ENCODE peak calls at places on chromosomes 2 and 18, in eight cellular contexts. J, T, S, X, V, F, Y and P are unnamed samples. For H3K9me2, the result is how much of the 10 kb centered on the place peaks cover.

GRCh38 chr2:26542194-26542455 is 64.2 kb upstream of the OTOF start:
- DNase-seq in J (no peak), T (no peak), S (no peak), X (no peak), V (no peak), F (no peak), Y (no peak), P (no peak)

GRCh38 chr2:240155080-240156025 is 14.9 kb upstream of the OTOS start:
- DNase-seq in J (no peak), T (no peak), S (no peak), X (no peak), V (no peak), F (no peak), Y (no peak), P (no peak)

GRCh38 chr18:25464211-25464610 is 112.2 kb upstream of the ZNF521 start:
- DNase-seq in J (no peak), T (no peak), S (no peak), X (peak), V (no peak), F (no peak), Y (no peak), P (no peak)

GRCh38 chr18:35172009-35172408 is 68.8 kb upstream of the ZNF397 start:
- DNase-seq in J (no peak), T (no peak), S (no peak), X (no peak), V (no peak), F (no peak), Y (no peak), P (no peak)

GRCh38 chr18:79275461-79275860 is 120.3 kb upstream of the NFATC1 start:
- DNase-seq in J (no peak), T (no peak), S (no peak), X (no peak), V (no peak), F (no peak), Y (no peak), P (no peak)

GRCh38 chr2:145685323-145686050 is 1165.6 kb upstream of the ZEB2 start:
- DNase-seq in J (no peak), T (peak), S (no peak), X (peak), V (no peak), F (no peak), Y (no peak), P (no peak)

GRCh38 chr18:10190564-10190963 is 263.9 kb upstream of the APCDD1 start:
- DNase-seq in J (no peak), T (no peak), S (no peak), X (peak), V (no peak), F (no peak), Y (no peak), P (no peak)

GRCh38 chr2:159172403-159172802 is 114.1 kb downstream of the WDSUB1 start:
- DNase-seq in J (no peak), T (no peak), S (no peak), X (no peak), V (no peak), F (no peak), Y (no peak), P (no peak)

GRCh38 chr2:111168528-111168929 is 47.8 kb downstream of the BCL2L11 start:
- DNase-seq in J (peak), T (peak), S (peak), X (peak), V (no peak), F (peak), Y (no peak), P (peak)

GRCh38 chr2:173053043-173053699 is 22.5 kb upstream of the MAP3K20 start:
- DNase-seq in J (no peak), T (peak), S (no peak), X (no peak), V (no peak), F (no peak), Y (peak), P (no peak)

GRCh38 chr2:30514134-30514860 is 67.3 kb downstream of the LCLAT1 start:
- DNase-seq in J (peak), T (peak), S (no peak), X (peak), V (peak), F (no peak), Y (peak), P (no peak)

GRCh38 chr2:70094978-70095832 is 7.9 kb downstream of the PCBP1 start:
- DNase-seq in J (no peak), T (peak), S (no peak), X (peak), V (no peak), F (peak), Y (no peak), P (peak)

GRCh38 chr2:102294802-102295489 is 16.4 kb upstream of the IL1RL1 start:
- DNase-seq in J (no peak), T (peak), S (no peak), X (peak), V (no peak), F (no peak), Y (no peak), P (no peak)

GRCh38 chr2:147374410-147374811 is 470.4 kb upstream of the ACVR2A start:
- DNase-seq in J (no peak), T (no peak), S (no peak), X (peak), V (no peak), F (no peak), Y (no peak), P (no peak)

GRCh38 chr2:147382322-147382948 is 462.4 kb upstream of the ACVR2A start:
- DNase-seq in J (no peak), T (no peak), S (no peak), X (no peak), V (no peak), F (no peak), Y (no peak), P (no peak)

GRCh38 chr2:147373800-147374409 is 470.9 kb upstream of the ACVR2A start:
- DNase-seq in J (no peak), T (no peak), S (no peak), X (peak), V (no peak), F (no peak), Y (no peak), P (no peak)

GRCh38 chr2:147378403-147378802 is 466.4 kb upstream of the ACVR2A start:
- DNase-seq in J (no peak), T (no peak), S (no peak), X (no peak), V (no peak), F (no peak), Y (no peak), P (no peak)
- H3K9me2 ChIP-seq in J (under half), T (under half), S (under half), X (under half), V (under half), F (under half), Y (under half), P (under half)

DNA sequence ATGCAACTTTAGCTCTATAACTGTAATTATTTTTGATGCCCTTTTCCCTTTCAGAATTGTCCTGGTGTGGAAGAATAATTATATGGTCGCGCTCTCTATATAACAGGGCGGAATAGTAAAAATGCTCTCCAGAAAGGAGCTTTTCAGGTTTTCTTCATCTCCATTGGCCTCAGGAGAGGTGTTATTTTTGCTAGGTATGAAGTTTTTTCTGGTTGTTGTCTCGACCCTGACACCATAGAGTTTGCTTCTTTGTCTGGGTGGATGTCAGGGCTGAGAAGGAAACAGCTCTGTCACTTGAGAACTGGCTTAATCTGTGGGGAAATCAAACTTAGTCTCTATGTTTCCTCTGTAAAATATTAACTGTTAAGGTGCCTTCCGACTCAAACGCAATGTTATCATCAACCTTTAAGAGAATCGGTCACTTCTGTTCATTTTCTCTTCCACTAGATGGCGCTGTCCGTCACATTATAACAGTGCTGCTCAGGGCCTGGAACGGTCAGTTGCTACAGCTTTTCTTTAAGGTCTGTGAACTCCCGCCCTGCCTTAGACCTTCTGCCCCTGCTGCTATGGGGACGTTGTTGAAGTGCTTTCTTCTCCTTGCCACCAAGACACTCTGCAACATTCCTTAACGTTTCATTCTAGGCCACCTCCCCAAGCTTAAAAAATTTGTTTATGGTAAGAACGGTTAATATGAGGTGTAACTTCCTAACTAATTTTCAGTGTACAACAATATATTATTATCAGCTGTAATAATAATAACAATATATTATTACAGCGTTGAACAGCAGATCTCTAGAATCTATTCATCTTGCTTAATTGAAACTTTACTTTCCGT is 23.8 kb upstream of the SERPINB12 start:
- DNase-seq in J (peak), T (peak), S (peak), X (peak), V (peak), F (peak), Y (peak), P (peak)
- H2AFZ ChIP-seq in J (peak), T (peak), S (peak), X (peak), V (no peak), F (no peak), Y (peak), P (no peak)

DNA sequence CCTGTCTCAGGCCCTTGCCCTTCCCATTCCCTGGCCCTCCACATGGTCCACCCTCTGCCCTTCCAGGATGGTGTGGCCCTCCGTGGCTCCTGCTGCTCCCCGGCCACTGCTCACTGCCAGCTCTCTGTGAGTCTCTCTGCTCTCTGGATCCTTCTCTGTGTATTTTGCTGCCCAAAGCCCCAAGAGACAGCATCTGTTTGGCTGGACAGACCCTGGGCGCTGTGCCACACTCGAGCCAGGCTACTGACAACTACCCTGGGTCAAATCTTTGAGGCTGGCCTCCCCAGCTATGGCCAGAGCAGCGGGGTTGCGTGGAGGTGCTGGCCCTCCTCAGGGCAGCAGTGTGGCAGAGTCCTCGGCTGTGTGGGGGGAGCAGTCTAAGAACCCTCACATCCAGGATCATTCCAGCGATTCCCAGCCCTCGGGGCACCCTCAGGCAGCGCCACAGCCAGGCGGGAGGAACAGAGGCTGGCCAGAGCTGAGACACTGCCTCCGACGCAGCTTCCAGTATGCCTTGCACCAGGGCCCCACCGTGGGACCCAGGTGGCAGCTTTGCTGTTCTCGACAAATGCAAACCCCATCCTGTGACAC is 139.4 kb upstream of the GLI2 start:
- DNase-seq in J (no peak), T (no peak), S (no peak), X (peak), V (peak), F (no peak), Y (no peak), P (no peak)
- H3K9me2 ChIP-seq in J (under half), T (under half), S (under half), X (under half), V (under half), F (under half), Y (under half), P (under half)

GRCh38 chr2:237184923-237185580 is 99.4 kb downstream of the COPS8 start:
- DNase-seq in J (no peak), T (no peak), S (no peak), X (no peak), V (no peak), F (no peak), Y (no peak), P (no peak)
- H2AFZ ChIP-seq in J (no peak), T (no peak), S (peak), X (no peak), V (no peak), F (no peak), Y (no peak), P (no peak)

GRCh38 chr18:57422313-57422872 is 12.8 kb upstream of the ONECUT2 start:
- DNase-seq in J (no peak), T (no peak), S (no peak), X (no peak), V (no peak), F (peak), Y (no peak), P (no peak)

GRCh38 chr18:57427429-57428181 is 7.6 kb upstream of the ONECUT2 start:
- DNase-seq in J (peak), T (no peak), S (no peak), X (peak), V (no peak), F (peak), Y (peak), P (no peak)

GRCh38 chr18:57423821-57424220 is 11.4 kb upstream of the ONECUT2 start:
- DNase-seq in J (no peak), T (no peak), S (no peak), X (no peak), V (no peak), F (no peak), Y (no peak), P (no peak)

GRCh38 chr18:57426187-57426586 is 9.0 kb upstream of the ONECUT2 start:
- DNase-seq in J (no peak), T (no peak), S (no peak), X (no peak), V (no peak), F (peak), Y (no peak), P (peak)

GRCh38 chr18:57425096-57425495 is 10.1 kb upstream of the ONECUT2 start:
- DNase-seq in J (no peak), T (no peak), S (no peak), X (no peak), V (no peak), F (peak), Y (no peak), P (no peak)
- H3K9me2 ChIP-seq in J (under half), T (under half), S (under half), X (under half), V (under half), F (under half), Y (under half), P (under half)